ENCODE peak calls at places on chromosome 21, in ten cellular contexts. Q, Z, S, F, U, O, N, R, L and P are unnamed samples.

GRCh38 chr21:41589620-41590175 is 81.7 kb upstream of the TMPRSS2 start:
- DNase-seq in R (no peak), Z (no peak), Q (peak), O (no peak), S (no peak), N (no peak), F (no peak), L (no peak), U (no peak), P (no peak)

GRCh38 chr21:37862536-37862935 is 53.7 kb downstream of the KCNJ6 start:
- DNase-seq in F (no peak), Z (no peak), U (peak), O (peak), R (no peak), N (no peak), Q (no peak), L (no peak), S (peak), P (no peak)

GRCh38 chr21:37225440-37225839 is 41.7 kb downstream of the VPS26C start:
- DNase-seq in N (no peak), U (no peak), R (no peak), L (no peak), S (no peak), O (no peak), Q (no peak), Z (peak), F (no peak), P (no peak)

GRCh38 chr21:31182231-31183129 is 144.2 kb upstream of the KRTAP19-8 start:
- DNase-seq in L (no peak), F (no peak), Z (peak), O (no peak), U (no peak), R (no peak), Q (no peak), S (no peak), N (no peak), P (no peak)

GRCh38 chr21:42411197-42411869 is 7.6 kb downstream of the UBASH3A start:
- DNase-seq in F (peak), L (no peak), R (no peak), Z (peak), Q (no peak), O (peak), N (no peak), U (peak), S (no peak), P (no peak)

GRCh38 chr21:15667010-15667409 is 62.8 kb upstream of the USP25 start:
- DNase-seq in F (no peak), N (peak), Z (no peak), S (peak), U (peak), Q (no peak), L (no peak), R (no peak), O (no peak), P (no peak)

GRCh38 chr21:38544681-38545080 is 46.4 kb upstream of the ERG start:
- DNase-seq in Z (no peak), L (no peak), Q (no peak), U (no peak), F (no peak), R (no peak), O (no peak), N (peak), S (peak), P (no peak)

GRCh38 chr21:43343095-43343991 is 83.6 kb downstream of the SIK1 start:
- DNase-seq in R (no peak), S (peak), L (peak), F (no peak), Z (no peak), U (peak), N (no peak), Q (peak), O (no peak), P (no peak)

GRCh38 chr21:34192646-34193285 is 119.4 kb downstream of the MRPS6 start:
- DNase-seq in S (no peak), N (no peak), U (no peak), L (no peak), F (no peak), R (peak), Q (no peak), Z (peak), O (no peak), P (no peak)

GRCh38 chr21:34187935-34188334 is 114.6 kb downstream of the MRPS6 start:
- DNase-seq in S (no peak), U (no peak), N (peak), Z (no peak), Q (no peak), R (no peak), F (no peak), O (no peak), L (no peak), P (no peak)

GRCh38 chr21:34190576-34191301 is 117.4 kb downstream of the MRPS6 start:
- DNase-seq in O (peak), N (no peak), Q (no peak), Z (no peak), R (no peak), S (no peak), U (no peak), L (no peak), F (no peak), P (no peak)

GRCh38 chr21:34191876-34192275 is 118.5 kb downstream of the MRPS6 start:
- DNase-seq in S (no peak), Q (no peak), L (no peak), R (no peak), Z (no peak), O (no peak), U (no peak), N (no peak), F (no peak), P (no peak)

DNA sequence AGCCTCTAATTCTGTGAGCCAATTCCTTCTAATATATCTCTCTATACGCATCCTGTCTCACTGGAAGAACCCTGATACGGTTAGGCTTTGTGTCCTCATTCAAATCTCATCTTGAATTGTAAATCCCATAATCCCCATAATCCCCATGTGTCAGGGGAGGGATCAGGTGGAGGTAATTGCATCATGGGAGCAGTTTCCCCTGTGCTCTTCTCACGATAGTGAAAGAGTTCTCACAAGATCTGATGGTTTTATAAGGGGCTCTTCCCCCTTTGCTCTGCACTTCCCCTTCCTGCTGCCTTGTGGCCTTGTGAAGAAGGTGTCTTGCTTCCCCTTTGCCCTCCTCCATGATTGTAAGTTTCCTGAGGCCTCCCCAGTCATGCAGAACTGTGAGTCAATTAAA is 116.1 kb downstream of the MRPS6 start:
- DNase-seq in O (peak), Z (no peak), L (no peak), Q (no peak), R (no peak), F (no peak), U (no peak), S (no peak), N (no peak), P (no peak)
- TF ChIP-seq CTCF in O (no peak), Z (no peak), L (no peak), Q (no peak), R (no peak), F (no peak), U (no peak), S (no peak), N (no peak), P (no peak)

GRCh38 chr21:45954271-45954670 is 27.3 kb upstream of the COL6A1 start:
- DNase-seq in F (no peak), O (peak), R (no peak), U (no peak), L (no peak), Z (no peak), S (no peak), Q (no peak), N (peak), P (peak)
- TF ChIP-seq CTCF in F (no peak), O (peak), R (no peak), U (no peak), L (no peak), Z (no peak), S (no peak), Q (no peak), N (peak), P (peak)

GRCh38 chr21:44510109-44510507 is 29.9 kb downstream of the KRTAP10-1 start:
- DNase-seq in F (no peak), O (no peak), Z (no peak), U (no peak), R (no peak), L (no peak), Q (no peak), N (no peak), S (no peak), P (no peak)
- TF ChIP-seq CTCF in F (no peak), O (no peak), Z (no peak), U (no peak), R (no peak), L (no peak), Q (no peak), N (no peak), S (no peak), P (no peak)

DNA sequence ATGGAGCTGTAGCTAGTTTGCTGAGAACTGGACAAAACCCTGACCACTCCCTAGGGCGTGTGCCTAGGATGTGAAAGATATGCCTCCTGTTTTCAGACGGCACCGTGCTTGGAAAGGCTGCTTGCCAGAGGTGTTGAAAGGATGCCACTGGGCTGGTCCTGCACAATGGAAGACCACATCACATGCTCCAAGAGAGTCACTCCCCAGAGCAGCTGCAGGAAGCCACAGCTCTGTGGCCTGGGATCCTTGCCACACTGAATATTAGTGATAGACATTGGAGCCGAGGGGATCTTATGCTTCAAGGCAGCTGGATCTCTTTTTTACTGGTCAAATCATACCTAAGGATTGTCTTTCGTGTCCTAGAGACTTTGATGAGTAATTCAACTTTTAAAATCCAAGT is 6.6 kb upstream of the APP start:
- DNase-seq in N (no peak), Z (no peak), O (no peak), S (no peak), F (no peak), L (no peak), Q (no peak), R (no peak), U (no peak), P (no peak)
- TF ChIP-seq CTCF in N (no peak), Z (no peak), O (no peak), S (no peak), F (no peak), L (no peak), Q (no peak), R (no peak), U (no peak), P (no peak)